ENCODE peak calls at places on chromosome 12, in six cellular contexts. W is glutamatergic neuron, H is left ventricle myocardium inferior, Z is DND-41, S is neural crest cell, C is GM20000. K is an unnamed sample.
A peak's percentile ranks its signal among the peaks of the same experiment; 100 is the strongest.

GRCh38 chr12:113857371-113857770 is 108.8 kb downstream of the RBM19 start:
- DNase-seq in C (no peak), H (no peak), W (no peak), S (no peak), Z (no peak), K (no peak)

GRCh38 chr12:82730832-82731497 is 44.3 kb downstream of the TMTC2 start:
- DNase-seq in S (no peak), W (no peak), H (no peak), C (no peak), Z (no peak), K (no peak)

GRCh38 chr12:14999421-15000047 is 26.7 kb downstream of the PDE6H start:
- DNase-seq in Z (no peak), C (no peak), W (no peak), H (no peak), S (no peak), K (no peak)

GRCh38 chr12:67811437-67812361 is 163.2 kb downstream of the DYRK2 start:
- DNase-seq in C (no peak), S (no peak), H (no peak), W (no peak), Z (no peak), K (no peak)

GRCh38 chr12:14275111-14275510 is 90.4 kb upstream of the ATF7IP start:
- DNase-seq in Z (no peak), C (no peak), W (no peak), H (no peak), S (no peak), K (no peak)

GRCh38 chr12:43742106-43742505 is 16.5 kb downstream of the PUS7L start:
- DNase-seq in C (no peak), S (no peak), H (no peak), Z (no peak), W (no peak), K (no peak)

GRCh38 chr12:71162832-71163711 is 5.3 kb upstream of the TSPAN8 start:
- DNase-seq in Z (no peak), H (no peak), W (no peak), C (no peak), S (no peak), K (no peak)

GRCh38 chr12:25083211-25083610 is 111.7 kb downstream of the DNAI7 start:
- DNase-seq in C (no peak), Z (no peak), S (no peak), H (no peak), W (no peak), K (no peak)

GRCh38 chr12:107670999-107671643 is 14.5 kb upstream of the PWP1 start:
- DNase-seq in Z (peak; percentile 37), W (peak; percentile 57), C (peak; percentile 44), H (no peak), S (peak; percentile 19), K (peak; percentile 65)

GRCh38 chr12:113413488-113413939 is 8.7 kb upstream of the SDSL start:
- DNase-seq in Z (no peak), H (no peak), S (no peak), W (peak; percentile 64), C (no peak), K (no peak)

GRCh38 chr12:122726056-122726558 is 4.5 kb downstream of the HCAR1 start:
- DNase-seq in H (no peak), S (no peak), W (no peak), C (no peak), Z (no peak), K (peak; percentile 63)

GRCh38 chr12:110717037-110717436 is 25.7 kb downstream of the PPP1CC start:
- DNase-seq in H (no peak), Z (no peak), C (no peak), S (no peak), W (no peak), K (no peak)

GRCh38 chr12:26124491-26125450 is at the start of gene BHLHE41:
- DNase-seq in W (peak; percentile 62), S (peak; percentile 14), Z (no peak), C (peak; percentile 59), H (peak; percentile 84), K (peak; percentile 34)

GRCh38 chr12:1994429-1995143 is 9.7 kb downstream of the DCP1B start:
- DNase-seq in S (no peak), Z (no peak), H (no peak), W (no peak), C (no peak), K (no peak)

GRCh38 chr12:57133013-57133569 is 4.8 kb downstream of the LRP1 start:
- DNase-seq in H (no peak), W (no peak), Z (no peak), S (no peak), C (no peak), K (no peak)

GRCh38 chr12:72296389-72296788 is 24.2 kb downstream of the TRHDE start:
- DNase-seq in S (no peak), H (no peak), Z (no peak), C (no peak), W (no peak), K (no peak)

GRCh38 chr12:56105503-56105902 is 1.1 kb downstream of the PA2G4 start:
- DNase-seq in H (no peak), S (no peak), Z (no peak), W (no peak), C (no peak), K (no peak)

GRCh38 chr12:12813120-12814101 is at the start of gene DDX47:
- DNase-seq in S (peak; percentile 99), Z (peak; percentile 95), W (peak; percentile 99), H (peak; percentile 97), C (peak; percentile 84), K (peak; percentile 96)

GRCh38 chr12:52975820-52976573 is 27.1 kb downstream of the KRT18 start:
- DNase-seq in C (no peak), W (no peak), Z (no peak), S (no peak), H (no peak), K (no peak)

GRCh38 chr12:69243099-69244084 is 4.0 kb downstream of the CPSF6 start:
- DNase-seq in W (no peak), S (no peak), C (peak; percentile 43), Z (no peak), H (no peak), K (peak; percentile 72)

GRCh38 chr12:108551556-108551955 is 9.4 kb downstream of the SART3 start:
- DNase-seq in S (no peak), Z (no peak), W (no peak), H (no peak), C (no peak), K (no peak)

DNA sequence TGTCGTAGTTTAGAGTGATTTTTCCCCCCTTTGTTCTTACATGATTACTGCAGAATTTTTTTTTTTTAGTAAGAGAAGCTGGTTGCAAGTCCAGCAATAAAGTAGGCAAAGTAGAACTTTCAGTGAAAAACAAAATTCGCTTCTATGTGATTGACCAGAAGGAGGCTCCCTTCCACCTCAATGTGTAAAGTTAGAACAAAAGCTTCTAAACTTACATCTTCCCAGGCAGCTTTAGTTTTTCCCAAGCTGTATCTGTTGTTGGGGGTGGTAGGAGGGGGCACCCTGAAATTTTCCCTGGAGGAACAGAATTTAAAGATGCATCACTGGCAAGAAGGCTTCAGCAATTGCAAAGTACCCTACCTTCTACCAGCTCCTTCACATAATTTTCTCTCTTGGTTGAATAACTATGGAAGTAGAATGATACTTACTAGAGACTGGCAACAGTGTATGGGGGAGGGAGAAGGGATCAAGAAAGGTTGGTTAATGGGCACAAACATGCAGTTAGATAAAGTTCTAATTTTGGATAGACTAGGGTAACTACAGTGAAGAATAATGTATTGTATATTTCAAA is 87.3 kb upstream of the E2F7 start:
- DNase-seq in Z (no peak), W (no peak), H (no peak), S (no peak), C (no peak), K (no peak)
- TF ChIP-seq CTCF in Z (peak; percentile 39), W (peak; percentile 28), H (peak; percentile 68), S (peak; percentile 67), C (no peak), K (peak; percentile 5)

GRCh38 chr12:3005736-3006135 is 46.5 kb downstream of the TEAD4 start:
- DNase-seq in C (no peak), S (no peak), H (no peak), W (no peak), Z (no peak), K (no peak)

GRCh38 chr12:3002636-3003035 is 43.4 kb downstream of the TEAD4 start:
- DNase-seq in S (no peak), C (no peak), W (no peak), H (no peak), Z (no peak), K (no peak)

GRCh38 chr12:3000548-3001275 is 41.5 kb downstream of the TEAD4 start:
- DNase-seq in Z (no peak), S (no peak), W (peak; percentile 43), C (no peak), H (no peak), K (peak; percentile 14)

GRCh38 chr12:3004655-3005565 is 45.7 kb downstream of the TEAD4 start:
- DNase-seq in H (no peak), W (peak; percentile 66), C (no peak), Z (no peak), S (no peak), K (no peak)

DNA sequence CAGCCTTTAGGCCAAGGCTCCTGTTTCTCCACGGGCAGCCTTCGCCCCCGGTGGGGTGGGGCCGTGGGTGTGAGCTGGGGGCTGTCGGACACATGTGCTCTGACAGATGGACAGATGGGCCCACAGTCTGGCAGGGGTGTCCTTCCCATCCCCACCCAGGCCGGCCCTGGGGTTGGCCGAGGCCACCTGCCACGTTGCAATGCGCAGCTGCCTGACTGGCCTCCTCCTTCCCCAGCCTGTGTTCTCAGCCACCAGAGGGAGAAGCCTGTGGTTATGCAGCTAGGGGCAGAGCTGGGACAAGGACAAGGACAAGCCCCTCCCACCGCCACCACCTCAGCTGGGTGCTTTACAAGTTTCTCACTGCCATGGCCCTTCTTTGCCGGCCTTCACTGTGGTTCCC is 44.4 kb downstream of the TEAD4 start:
- DNase-seq in S (no peak), Z (no peak), W (peak; percentile 76), H (no peak), C (no peak), K (no peak)
- TF ChIP-seq CTCF in S (no peak), Z (no peak), W (no peak), H (no peak), C (no peak), K (no peak)

DNA sequence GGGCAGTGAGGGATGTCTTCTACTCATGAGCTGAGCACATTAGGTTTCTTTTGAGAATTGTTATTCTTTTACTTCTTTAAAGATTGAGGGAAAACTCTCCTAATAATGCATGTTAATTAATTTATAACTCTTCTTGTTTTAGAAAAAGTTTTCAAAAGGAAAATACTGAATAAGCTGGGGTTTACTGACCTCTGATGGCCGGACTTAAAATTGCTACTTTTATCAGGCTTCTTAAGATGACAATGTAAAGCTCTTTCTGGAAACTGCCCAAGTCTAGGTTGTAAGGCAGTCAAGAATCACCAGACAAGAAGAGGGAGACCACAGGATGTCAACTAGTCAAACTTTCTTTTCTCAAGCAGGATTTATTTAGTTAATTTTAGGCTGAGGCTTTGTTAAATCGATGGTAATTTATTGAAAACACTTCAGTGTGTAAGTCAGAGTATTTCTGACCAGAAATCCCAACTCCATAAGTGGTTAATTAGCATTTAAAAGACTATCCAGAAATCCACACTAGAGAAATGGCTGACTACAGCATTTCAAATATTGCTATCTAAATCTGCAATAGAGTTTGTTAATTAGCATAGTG is 82.1 kb downstream of the AVPR1A start:
- DNase-seq in S (peak; percentile 8), H (no peak), C (peak; percentile 9), Z (peak; percentile 5), W (no peak), K (peak; percentile 57)
- TF ChIP-seq CTCF in S (peak; percentile 79), H (peak; percentile 63), C (peak; percentile 30), Z (peak; percentile 65), W (peak; percentile 61), K (peak; percentile 32)

DNA sequence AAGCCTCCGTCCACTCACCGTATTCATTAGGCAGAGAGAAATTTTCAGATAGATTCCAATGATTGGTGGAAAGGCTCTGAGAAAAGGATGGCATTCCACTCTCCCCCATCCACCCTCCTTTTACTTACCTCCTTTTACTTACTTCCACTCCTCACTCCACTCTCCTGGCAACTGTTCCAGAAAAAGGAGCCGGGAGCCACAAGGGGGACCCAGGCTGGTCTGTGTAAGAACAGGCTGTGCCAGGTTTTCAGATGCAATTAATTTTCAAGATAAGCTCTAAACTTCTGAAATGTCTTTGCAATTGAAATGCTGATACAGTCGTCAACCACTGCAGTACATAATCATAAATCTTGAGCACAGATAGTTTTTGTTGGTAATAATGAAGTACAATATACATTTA is 248.8 kb downstream of the ANO6 start:
- DNase-seq in Z (no peak), H (no peak), S (no peak), W (no peak), C (no peak), K (no peak)
- TF ChIP-seq CTCF in Z (no peak), H (peak; percentile 25), S (peak; percentile 37), W (no peak), C (no peak), K (no peak)

K was measured in GM12865.